ENCODE peak calls at places on chromosomes 6 and 20, in ten cellular contexts. T is H1, G is A673, R is fibroblast of lung, Y is HepG2, S is mammary epithelial cell, W is endothelial cell of umbilical vein, J is hepatocyte, N is neural progenitor cell, K is GM23248. I is an unnamed sample. For H3K9me3, the result is how much of the 10 kb centered on the place peaks cover.

GRCh38 chr6:45377041-45377554 is 636 bp downstream of the SUPT3H start:
- DNase-seq in J (no peak), K (peak), R (peak), T (no peak), G (peak), W (no peak), S (peak), N (no peak), Y (peak), I (no peak)

GRCh38 chr6:31836676-31837611 is 9.4 kb downstream of the HSPA1B start:
- DNase-seq in K (peak), G (no peak), J (peak), S (peak), T (no peak), R (no peak), W (peak), Y (no peak), N (no peak), I (no peak)

GRCh38 chr20:1628621-1629020 is 8.8 kb upstream of the SIRPB1 start:
- DNase-seq in G (no peak), N (no peak), R (no peak), K (no peak), Y (no peak), S (no peak), W (no peak), J (no peak), T (no peak), I (no peak)

GRCh38 chr6:82067021-82067420 is 180.5 kb downstream of the IBTK start:
- DNase-seq in K (peak), R (peak), G (no peak), N (no peak), W (peak), J (no peak), T (no peak), Y (no peak), S (no peak), I (peak)

GRCh38 chr20:4721719-4722118 is at the start of gene PRND:
- DNase-seq in W (no peak), Y (no peak), N (no peak), J (no peak), S (no peak), T (no peak), K (no peak), G (no peak), R (no peak), I (no peak)

GRCh38 chr6:121823437-121823851 is 388.0 kb downstream of the GJA1 start:
- DNase-seq in K (peak), R (peak), J (no peak), Y (no peak), T (no peak), S (no peak), W (peak), G (peak), N (peak), I (no peak)

GRCh38 chr20:62311150-62311549 is 8.4 kb downstream of the ADRM1 start:
- DNase-seq in G (no peak), Y (no peak), R (no peak), K (no peak), T (no peak), S (no peak), N (no peak), W (no peak), J (no peak), I (no peak)

GRCh38 chr6:127058027-127058426 is 60.4 kb upstream of the RSPO3 start:
- DNase-seq in J (no peak), S (peak), R (peak), K (no peak), G (peak), T (no peak), W (peak), N (no peak), Y (no peak), I (no peak)

GRCh38 chr6:167574431-167575097 is 249.7 kb downstream of the TTLL2 start:
- DNase-seq in R (no peak), W (no peak), T (no peak), Y (no peak), S (no peak), G (no peak), J (no peak), N (no peak), K (no peak), I (no peak)

GRCh38 chr6:157779705-157780604 is 43.1 kb upstream of the SNX9 start:
- DNase-seq in W (no peak), S (peak), N (no peak), K (peak), Y (no peak), G (no peak), R (peak), J (no peak), T (no peak), I (no peak)

GRCh38 chr20:50506270-50506579 is 4.0 kb upstream of the PTPN1 start:
- DNase-seq in K (no peak), W (no peak), J (no peak), Y (no peak), T (no peak), N (no peak), R (no peak), S (no peak), G (no peak), I (no peak)

GRCh38 chr6:33583591-33584155 is 3.6 kb upstream of the BAK1 start:
- DNase-seq in N (peak), R (no peak), T (peak), G (peak), S (no peak), J (no peak), W (no peak), Y (peak), K (peak), I (peak)

GRCh38 chr6:79467716-79468115 is 69.5 kb downstream of the LCA5 start:
- DNase-seq in J (no peak), Y (peak), T (no peak), W (no peak), N (peak), G (peak), R (peak), S (peak), K (peak), I (no peak)

GRCh38 chr6:158322724-158323560 is 10.7 kb downstream of the TULP4 start:
- DNase-seq in G (peak), R (peak), K (peak), N (no peak), T (no peak), S (peak), J (peak), W (peak), Y (peak), I (no peak)

GRCh38 chr6:53347250-53347920 is 1.4 kb downstream of the ELOVL5 start:
- DNase-seq in J (peak), G (peak), W (peak), K (peak), S (peak), Y (no peak), T (no peak), N (no peak), R (peak), I (peak)

GRCh38 chr6:14635195-14635594 is 517.6 kb downstream of the CD83 start:
- DNase-seq in J (no peak), R (no peak), N (no peak), Y (no peak), T (no peak), G (no peak), K (no peak), S (peak), W (no peak), I (peak)

GRCh38 chr20:10555865-10556308 is 117.9 kb downstream of the JAG1 start:
- DNase-seq in R (peak), J (no peak), K (peak), T (no peak), S (peak), Y (peak), W (peak), G (no peak), N (no peak), I (no peak)

GRCh38 chr6:117110737-117111136 is 154.6 kb upstream of the VGLL2 start:
- DNase-seq in G (no peak), N (no peak), Y (no peak), J (no peak), K (no peak), R (no peak), T (no peak), W (no peak), S (no peak), I (no peak)

GRCh38 chr6:12909828-12910227 is 193.3 kb downstream of the PHACTR1 start:
- DNase-seq in S (no peak), T (no peak), J (peak), G (no peak), K (no peak), R (no peak), N (no peak), Y (no peak), W (no peak), I (no peak)

GRCh38 chr20:61525781-61526431 is 273.8 kb downstream of the CDH4 start:
- DNase-seq in W (no peak), K (peak), T (no peak), R (peak), S (no peak), G (no peak), N (peak), Y (no peak), J (no peak), I (no peak)

GRCh38 chr6:43798688-43799444 is 28.9 kb downstream of the VEGFA start:
- DNase-seq in G (no peak), R (peak), W (peak), S (peak), T (no peak), J (peak), N (no peak), Y (peak), K (peak), I (no peak)

GRCh38 chr6:85802162-85802561 is 159.5 kb upstream of the SYNCRIP start:
- DNase-seq in N (no peak), R (no peak), G (no peak), J (no peak), T (no peak), K (no peak), Y (no peak), S (no peak), W (no peak), I (no peak)

GRCh38 chr6:107460074-107460631 is 789 bp upstream of the PDSS2 start:
- DNase-seq in J (no peak), Y (no peak), R (no peak), W (no peak), S (no peak), N (no peak), K (no peak), T (no peak), G (peak), I (no peak)

DNA sequence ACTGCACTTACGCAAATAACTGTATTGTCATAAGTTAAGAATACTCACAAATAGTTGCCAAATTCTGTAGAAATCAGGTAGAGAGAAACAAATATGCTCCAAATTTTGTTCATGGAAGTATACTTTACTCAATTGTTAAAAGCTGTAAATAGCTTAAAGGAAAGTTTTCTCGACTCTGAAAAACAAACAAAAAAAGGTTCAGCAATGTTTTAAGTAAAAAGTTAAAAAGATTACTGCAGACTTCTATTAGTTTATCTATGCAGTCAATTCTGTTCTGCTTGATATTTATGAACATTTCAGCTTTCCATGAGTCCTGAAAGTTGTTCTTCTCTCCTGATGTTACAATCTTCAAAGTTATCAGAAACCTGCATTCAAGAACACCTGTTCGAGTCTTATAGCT is 37.5 kb upstream of the FAM8A1 start:
- DNase-seq in W (no peak), K (no peak), J (no peak), Y (no peak), G (no peak), N (no peak), T (no peak), S (no peak), R (no peak), I (no peak)
- TF ChIP-seq EZH2 in W (no peak), K (no peak), J (no peak), Y (no peak), G (no peak), N (no peak), T (no peak), S (no peak), R (no peak), I (no peak)

DNA sequence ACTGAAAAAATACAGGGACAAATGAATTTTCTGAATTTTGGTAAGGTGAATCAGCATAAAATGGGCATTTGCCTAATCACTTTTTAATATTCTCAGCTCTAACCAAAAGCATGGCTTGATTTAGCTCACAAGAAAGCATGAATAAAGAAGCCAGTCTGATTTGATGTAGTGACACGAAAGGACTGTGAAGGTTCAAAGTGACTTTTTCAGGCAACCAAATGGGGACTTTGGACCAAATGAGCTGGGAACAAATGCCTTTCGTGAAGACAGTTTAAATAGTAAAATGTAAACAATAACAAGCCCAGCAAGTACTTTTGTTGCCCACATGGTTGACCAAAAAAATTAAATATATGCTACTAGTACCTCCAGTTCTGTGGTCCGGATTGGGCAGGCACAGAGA is 12.9 kb upstream of the CBLN4 start:
- DNase-seq in G (no peak), K (no peak), R (no peak), W (no peak), S (no peak), Y (no peak), J (no peak), T (no peak), N (no peak), I (no peak)
- H3K9me3 ChIP-seq in G (under half), K (under half), R (under half), W (under half), S (under half), Y (half or more), J (under half), T (half or more), N (under half), I (under half)

DNA sequence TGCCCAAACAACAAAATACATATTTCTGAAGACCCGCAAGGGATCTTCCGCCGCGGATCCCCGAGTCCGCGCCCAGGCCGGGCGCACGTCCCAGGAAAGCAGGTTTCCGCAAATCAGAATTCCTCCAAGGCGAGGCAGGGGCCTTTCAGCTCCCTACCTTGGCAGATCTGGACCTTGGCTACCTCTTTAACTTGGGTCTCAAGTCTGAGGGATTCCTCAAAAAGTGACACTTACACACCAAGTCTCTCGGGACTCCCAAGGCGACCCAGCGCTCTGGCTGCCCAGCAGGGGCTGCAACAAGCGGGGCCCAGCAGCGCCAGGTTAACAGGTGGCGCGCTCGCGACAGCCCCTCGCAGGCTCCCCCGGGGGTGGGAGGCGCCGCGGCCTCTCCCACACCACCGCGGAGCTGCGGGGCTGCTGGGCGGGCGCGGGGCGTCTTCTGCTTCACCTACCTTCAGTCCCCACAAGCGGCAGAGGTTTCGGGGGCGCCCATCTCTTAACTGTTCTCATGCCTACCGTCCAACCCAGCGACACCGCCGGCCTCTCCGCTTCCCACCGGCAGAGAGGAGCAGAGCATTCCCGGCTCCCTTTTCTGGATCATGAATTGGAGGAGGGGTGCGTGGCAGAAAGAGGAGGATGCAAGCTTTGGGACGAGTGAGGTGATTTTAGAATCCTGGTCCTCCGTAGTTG is 414 bp downstream of the SIM1 start:
- DNase-seq in K (no peak), Y (no peak), W (peak), R (no peak), G (no peak), T (peak), N (peak), S (no peak), J (no peak), I (no peak)
- TF ChIP-seq EZH2 in K (no peak), Y (no peak), W (peak), R (peak), G (no peak), T (no peak), N (peak), S (no peak), J (no peak), I (no peak)

DNA sequence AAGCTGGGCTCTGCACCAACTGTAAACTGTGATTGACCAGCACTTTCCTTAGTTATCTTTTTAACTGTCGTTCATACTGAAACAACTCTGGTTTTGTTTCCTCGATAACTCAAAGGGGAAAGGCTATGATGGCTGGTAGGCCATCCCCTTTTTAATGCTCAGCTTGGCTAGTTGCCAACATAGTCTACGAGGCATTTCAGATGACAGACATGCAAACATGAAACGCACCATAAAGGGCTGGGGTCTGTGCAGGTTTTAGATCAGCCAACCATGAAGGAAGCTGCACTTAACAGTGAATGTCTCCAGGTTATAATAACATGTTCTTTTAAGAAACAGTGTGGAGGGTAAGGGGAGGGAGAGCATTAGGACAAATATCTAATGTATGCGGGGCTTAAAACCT is 497.0 kb upstream of the ARID1B start:
- DNase-seq in S (no peak), J (no peak), N (no peak), K (no peak), T (no peak), W (no peak), Y (no peak), G (no peak), R (no peak), I (no peak)
- H3K9me3 ChIP-seq in S (under half), J (under half), N (under half), K (under half), T (under half), W (under half), Y (under half), G (under half), R (under half), I (under half)

GRCh38 chr6:17281497-17282481 is 628 bp downstream of the RBM24 start:
- DNase-seq in J (no peak), K (peak), G (no peak), W (peak), T (peak), R (peak), S (no peak), Y (no peak), N (peak), I (no peak)
- TF ChIP-seq EZH2 in J (peak), K (no peak), G (no peak), W (no peak), T (peak), R (no peak), S (no peak), Y (no peak), N (no peak), I (no peak)

GRCh38 chr20:31257364-31257763 is at the start of gene DEFB115:
- DNase-seq in K (no peak), Y (no peak), S (no peak), J (no peak), N (no peak), W (no peak), G (no peak), R (no peak), T (no peak), I (no peak)
- H3K9me3 ChIP-seq in K (under half), Y (under half), S (under half), J (under half), N (half or more), W (under half), G (under half), R (under half), T (half or more), I (under half)

DNA sequence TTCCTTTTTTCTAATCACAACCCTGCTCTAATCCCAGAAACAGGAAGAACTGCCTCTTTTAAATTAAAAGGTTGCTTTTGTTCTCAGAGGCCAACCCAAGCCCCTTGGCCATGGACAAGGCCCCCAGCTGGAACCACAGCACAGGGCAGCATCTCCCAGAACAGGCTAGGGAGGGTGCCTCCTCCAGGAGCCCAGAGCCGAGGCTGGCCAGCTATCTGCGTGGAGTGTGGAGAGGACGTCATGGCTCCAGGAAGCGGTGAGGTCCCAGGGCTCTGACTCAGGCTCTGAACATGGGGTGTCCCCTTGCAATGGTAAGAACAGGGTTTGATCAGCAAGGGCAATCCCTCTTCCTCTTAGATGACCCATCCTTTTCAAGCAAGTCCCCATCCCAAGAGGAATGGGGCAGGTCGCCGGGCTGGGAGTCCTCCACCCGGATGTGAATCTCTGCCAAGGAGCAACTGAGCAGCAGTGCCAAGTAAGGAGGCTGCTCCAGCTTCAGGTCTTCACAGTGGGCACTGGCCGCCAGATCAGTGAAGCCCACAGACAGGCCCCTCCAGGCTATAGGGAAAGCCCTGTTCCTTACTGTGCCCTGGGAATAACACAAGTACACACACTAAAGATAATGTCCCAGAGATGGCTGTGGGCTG is 14.8 kb downstream of the FOXF2 start:
- DNase-seq in K (no peak), W (no peak), J (no peak), S (no peak), G (no peak), Y (no peak), R (peak), T (no peak), N (no peak), I (no peak)
- TF ChIP-seq EZH2 in K (no peak), W (no peak), J (no peak), S (no peak), G (no peak), Y (no peak), R (no peak), T (no peak), N (no peak), I (no peak)

DNA sequence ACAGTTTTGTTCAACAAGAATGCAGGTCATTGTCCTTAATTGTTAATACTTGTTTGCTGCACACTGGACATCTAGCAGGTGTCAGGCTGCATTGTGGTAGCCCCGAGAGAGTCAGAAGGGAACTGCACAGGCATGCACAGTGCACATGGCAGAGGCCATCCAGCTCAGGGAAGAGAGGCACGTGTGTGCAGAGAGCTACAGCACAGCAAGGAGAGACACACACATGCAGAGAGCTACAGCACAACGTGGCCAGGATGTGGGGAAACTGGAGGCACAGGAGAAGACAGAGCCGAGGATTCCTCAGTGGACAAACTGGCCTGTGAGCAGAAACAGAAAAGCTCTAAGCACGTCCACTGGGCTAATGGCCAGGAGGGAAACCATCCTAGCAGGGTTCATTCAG is 272.0 kb downstream of the SMOC2 start:
- DNase-seq in J (no peak), G (no peak), R (no peak), T (no peak), K (no peak), W (no peak), N (no peak), S (no peak), Y (no peak), I (no peak)
- H3K9me3 ChIP-seq in J (under half), G (under half), R (under half), T (under half), K (under half), W (under half), N (under half), S (under half), Y (under half), I (under half)